ENCODE peak calls at places on chromosome 21, in five cellular contexts. T is fibroblast of lung, Y is IMR-90, G is H9, J is endothelial cell of umbilical vein. S is an unnamed sample.

GRCh38 chr21:29430581-29430980 is 131.9 kb downstream of the BACH1 start:
- DNase-seq in G (no peak), Y (no peak), T (no peak), J (no peak), S (no peak)

GRCh38 chr21:16978309-16978895 is 534.4 kb upstream of the CXADR start:
- DNase-seq in Y (no peak), T (no peak), G (no peak), J (no peak), S (no peak)

GRCh38 chr21:23374155-23374554 is 2233.1 kb downstream of the MRPL39 start:
- DNase-seq in Y (no peak), J (no peak), T (no peak), G (no peak), S (no peak)

GRCh38 chr21:27581168-27581567 is 614.3 kb upstream of the ADAMTS5 start:
- DNase-seq in Y (peak), J (no peak), T (peak), G (no peak), S (peak)

GRCh38 chr21:36193200-36193599 is 36.6 kb downstream of the DOP1B start:
- DNase-seq in G (no peak), T (no peak), J (no peak), Y (peak), S (no peak)

GRCh38 chr21:36261459-36261858 is 58.5 kb upstream of the MORC3 start:
- DNase-seq in T (peak), G (no peak), J (no peak), Y (no peak), S (no peak)

GRCh38 chr21:36126166-36126565 is 8.7 kb upstream of the CBR3 start:
- DNase-seq in T (no peak), G (peak), J (no peak), Y (peak), S (peak)

GRCh38 chr21:27026501-27026900 is 59.6 kb upstream of the ADAMTS5 start:
- DNase-seq in T (peak), J (no peak), G (no peak), Y (peak), S (peak)

GRCh38 chr21:26177187-26177586 is 6.6 kb upstream of the APP start:
- DNase-seq in Y (no peak), J (no peak), G (no peak), T (peak), S (peak)

GRCh38 chr21:18023099-18023498 is 203.9 kb upstream of the C21orf91 start:
- DNase-seq in J (no peak), Y (no peak), G (peak), T (no peak), S (no peak)

GRCh38 chr21:43363506-43364260 is 63.2 kb downstream of the SIK1 start:
- DNase-seq in T (no peak), Y (no peak), G (no peak), J (no peak), S (no peak)
- H3K4me2 ChIP-seq in T (no peak), Y (no peak), G (no peak), J (no peak), S (no peak)

DNA sequence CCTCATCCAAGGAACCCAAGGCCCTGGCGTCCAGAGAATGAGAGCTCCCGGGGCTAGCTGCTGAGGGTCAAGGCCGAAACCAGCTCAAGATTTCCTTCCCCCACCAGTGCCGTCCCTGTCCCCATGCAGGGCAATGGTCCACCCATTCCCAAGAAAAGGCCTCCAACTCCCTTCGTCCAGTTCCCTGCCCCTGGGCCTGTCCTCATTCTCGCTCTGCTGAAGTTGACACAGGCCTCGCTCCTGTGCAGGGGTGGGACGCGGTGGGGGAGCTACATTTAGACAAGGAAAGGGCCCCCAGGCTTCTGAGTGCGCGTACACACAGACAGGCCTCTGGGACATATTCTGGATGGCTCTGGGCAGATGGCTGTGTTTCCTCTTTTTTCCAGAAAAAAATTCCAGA is 188.3 kb downstream of the ETS2 start:
- DNase-seq in Y (no peak), J (no peak), T (no peak), G (no peak), S (no peak)
- H3K4me2 ChIP-seq in Y (no peak), J (peak), T (peak), G (no peak), S (peak)

DNA sequence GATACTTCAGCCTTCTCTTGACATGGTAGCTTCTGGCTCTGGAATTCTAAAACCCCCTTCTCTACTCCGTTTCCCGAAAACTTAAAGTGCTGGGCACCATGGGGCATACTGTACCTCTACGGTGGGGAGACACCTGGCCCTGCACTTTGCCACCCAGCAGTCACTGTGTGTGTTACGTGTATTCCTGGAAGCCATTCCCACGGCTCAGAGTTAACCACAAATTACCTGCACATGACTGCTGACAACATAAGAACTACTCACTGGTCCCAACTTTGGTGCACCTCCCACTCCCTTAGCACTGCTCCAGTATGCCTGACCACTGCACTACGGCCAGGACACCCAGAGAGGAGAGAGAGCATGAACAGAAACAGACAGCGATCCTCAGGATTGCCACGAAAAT is 29.4 kb upstream of the TMPRSS2 start:
- DNase-seq in G (no peak), T (peak), Y (no peak), J (no peak), S (no peak)
- H3K4me2 ChIP-seq in G (no peak), T (no peak), Y (no peak), J (no peak), S (no peak)

GRCh38 chr21:42660118-42660470 is 6.7 kb downstream of the PDE9A start:
- DNase-seq in G (no peak), J (no peak), Y (no peak), T (no peak), S (no peak)
- H3K4me2 ChIP-seq in G (no peak), J (no peak), Y (no peak), T (no peak), S (no peak)

GRCh38 chr21:35016517-35017188 is 32.4 kb downstream of the RUNX1 start:
- DNase-seq in G (no peak), Y (no peak), J (no peak), T (no peak), S (no peak)
- H3K4me2 ChIP-seq in G (no peak), Y (no peak), J (no peak), T (no peak), S (no peak)

GRCh38 chr21:41664881-41665765 is 101.7 kb downstream of the RIPK4 start:
- DNase-seq in J (peak), Y (peak), T (peak), G (no peak), S (peak)

GRCh38 chr21:41665766-41666595 is 100.9 kb downstream of the RIPK4 start:
- DNase-seq in J (no peak), T (no peak), Y (no peak), G (no peak), S (no peak)

GRCh38 chr21:41662161-41662560 is 104.7 kb downstream of the RIPK4 start:
- DNase-seq in G (no peak), T (no peak), J (no peak), Y (no peak), S (no peak)

GRCh38 chr21:41662761-41663160 is 104.1 kb downstream of the RIPK4 start:
- DNase-seq in Y (no peak), T (no peak), J (no peak), G (no peak), S (no peak)

GRCh38 chr21:41663805-41664788 is 102.8 kb downstream of the RIPK4 start:
- DNase-seq in G (no peak), T (peak), Y (peak), J (peak), S (peak)
- H3K4me2 ChIP-seq in G (no peak), T (no peak), Y (no peak), J (no peak), S (peak)

DNA sequence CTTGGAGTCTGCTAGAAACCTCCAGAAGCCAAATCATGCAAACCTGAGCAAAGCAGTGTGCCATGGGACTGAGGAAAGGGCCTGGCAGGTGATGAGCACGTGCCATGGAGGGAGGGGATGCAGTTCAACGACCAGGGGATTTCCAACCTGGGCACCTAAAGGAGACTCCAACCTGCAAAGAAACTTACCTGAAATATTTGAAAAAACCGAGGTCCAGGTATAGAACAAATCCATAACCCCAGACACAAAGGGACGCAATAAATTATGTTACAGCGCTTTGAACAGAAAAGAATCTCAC is 8.9 kb downstream of the UBASH3A start:
- DNase-seq in Y (no peak), J (no peak), T (no peak), G (no peak), S (no peak)
- H3K4me2 ChIP-seq in Y (no peak), J (no peak), T (no peak), G (no peak), S (no peak)

DNA sequence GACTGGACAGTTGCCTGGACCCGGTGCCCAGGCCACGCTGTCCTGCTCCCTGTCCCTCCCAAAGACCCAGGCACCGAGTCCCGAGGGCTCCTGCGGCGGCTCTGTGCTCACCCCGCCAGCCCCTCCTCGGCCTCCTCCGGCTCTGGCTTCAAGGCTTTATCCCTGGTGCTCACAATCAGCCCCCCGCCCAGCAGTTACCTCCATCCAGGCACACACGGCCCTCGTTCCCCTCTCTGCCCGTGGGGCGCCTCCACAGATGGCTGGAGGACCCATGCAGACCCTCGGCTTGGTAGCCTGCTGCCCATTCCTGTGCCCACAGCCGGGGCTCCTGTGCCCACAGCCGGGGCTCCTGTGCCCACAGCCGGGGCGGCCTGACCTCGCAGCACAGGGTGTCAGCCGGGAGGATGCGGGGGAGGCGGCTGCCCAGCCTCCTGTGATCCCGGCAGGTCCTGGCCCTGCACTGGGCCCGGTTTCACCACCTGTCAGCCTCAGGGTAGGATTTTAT is 52.3 kb upstream of the COL18A1 start:
- DNase-seq in T (no peak), Y (no peak), G (no peak), J (no peak), S (no peak)
- H3K4me2 ChIP-seq in T (no peak), Y (no peak), G (no peak), J (no peak), S (no peak)